ENCODE peak calls at places on chromosomes 4 and X, in ten cellular contexts. N, Z, Q, P, X, A, D, J, G and F are unnamed samples.

GRCh38 chr4:48543796-48544195 is 53.7 kb downstream of the ZAR1 start:
- DNase-seq in N (no peak), Z (no peak), Q (no peak), P (no peak), X (no peak), A (no peak), D (no peak), J (peak), G (no peak), F (no peak)

GRCh38 chr4:42329421-42329820 is 67.9 kb upstream of the SHISA3 start:
- DNase-seq in N (no peak), Z (no peak), Q (no peak), P (no peak), X (no peak), A (no peak), D (no peak), J (no peak), G (no peak), F (no peak)

GRCh38 chr4:100269446-100269845 is 79.2 kb upstream of the DDIT4L start:
- DNase-seq in N (no peak), Z (no peak), Q (no peak), P (no peak), X (no peak), A (no peak), D (no peak), J (no peak), G (no peak), F (no peak)

GRCh38 chr4:47711183-47711582 is 126.7 kb downstream of the CORIN start:
- DNase-seq in N (no peak), Z (no peak), Q (no peak), P (no peak), X (no peak), A (no peak), D (no peak), J (no peak), G (no peak), F (no peak)

GRCh38 chr4:82951196-82951595 is 50.7 kb downstream of the THAP9 start:
- DNase-seq in N (no peak), Z (no peak), Q (no peak), P (no peak), X (no peak), A (no peak), D (no peak), J (peak), G (no peak), F (no peak)

GRCh38 chr4:7634611-7635010 is 199.9 kb upstream of the PSAPL1 start:
- DNase-seq in N (no peak), Z (no peak), Q (no peak), P (no peak), X (no peak), A (no peak), D (no peak), J (no peak), G (no peak), F (no peak)

GRCh38 chrX:115911967-115912366 is 258.6 kb upstream of the AGTR2 start:
- DNase-seq in N (no peak), Z (no peak), Q (no peak), P (no peak), X (no peak), A (no peak), D (no peak), J (no peak), G (no peak), F (no peak)

GRCh38 chrX:15410430-15410829 is 26.2 kb upstream of the VEGFD start:
- DNase-seq in N (no peak), Z (no peak), Q (no peak), P (no peak), X (no peak), A (no peak), D (no peak), J (no peak), G (no peak), F (no peak)

GRCh38 chr4:67565284-67565683 is 6.8 kb downstream of the STAP1 start:
- DNase-seq in N (no peak), Z (no peak), Q (no peak), P (no peak), X (no peak), A (no peak), D (peak), J (peak), G (no peak), F (no peak)

GRCh38 chr4:48296330-48296729 is 26.7 kb upstream of the TEC start:
- DNase-seq in N (no peak), Z (no peak), Q (no peak), P (no peak), X (no peak), A (no peak), D (no peak), J (peak), G (no peak), F (peak)

GRCh38 chr4:56506110-56506705 is 617 bp downstream of the ARL9 start:
- DNase-seq in N (no peak), Z (no peak), Q (peak), P (no peak), X (no peak), A (peak), D (no peak), J (peak), G (no peak), F (peak)

GRCh38 chr4:77023920-77024319 is 51.9 kb downstream of the CCNI start:
- DNase-seq in N (no peak), Z (no peak), Q (no peak), P (no peak), X (no peak), A (no peak), D (no peak), J (no peak), G (no peak), F (no peak)

GRCh38 chr4:67109276-67109675 is 436.0 kb downstream of the CENPC start:
- DNase-seq in N (no peak), Z (no peak), Q (no peak), P (no peak), X (no peak), A (no peak), D (no peak), J (no peak), G (no peak), F (no peak)

GRCh38 chr4:109887071-109887470 is 25.6 kb upstream of the EGF start:
- DNase-seq in N (no peak), Z (no peak), Q (no peak), P (no peak), X (no peak), A (no peak), D (no peak), J (no peak), G (no peak), F (no peak)

GRCh38 chr4:85779165-85779564 is 304.2 kb downstream of the ARHGAP24 start:
- DNase-seq in N (no peak), Z (no peak), Q (no peak), P (no peak), X (no peak), A (no peak), D (peak), J (peak), G (no peak), F (no peak)

GRCh38 chr4:150534818-150535217 is 47.1 kb upstream of the MAB21L2 start:
- DNase-seq in N (no peak), Z (no peak), Q (no peak), P (no peak), X (no peak), A (no peak), D (no peak), J (no peak), G (no peak), F (no peak)

GRCh38 chr4:105710012-105710600 is 1.5 kb downstream of the GSTCD start:
- DNase-seq in N (no peak), Z (no peak), Q (no peak), P (no peak), X (no peak), A (no peak), D (no peak), J (no peak), G (no peak), F (no peak)

GRCh38 chrX:13167444-13168207 is 123.2 kb upstream of the FAM9C start:
- DNase-seq in N (no peak), Z (no peak), Q (no peak), P (no peak), X (no peak), A (peak), D (peak), J (peak), G (no peak), F (peak)

GRCh38 chr4:81032174-81032551 is 1.7 kb downstream of the BMP3 start:
- DNase-seq in N (no peak), Z (no peak), Q (no peak), P (no peak), X (no peak), A (peak), D (no peak), J (no peak), G (no peak), F (no peak)

GRCh38 chrX:69096963-69097362 is 68.3 kb downstream of the PJA1 start:
- DNase-seq in N (no peak), Z (no peak), Q (no peak), P (no peak), X (no peak), A (no peak), D (no peak), J (no peak), G (no peak), F (no peak)

GRCh38 chr4:112327950-112328349 is 30.8 kb downstream of the ALPK1 start:
- DNase-seq in N (no peak), Z (no peak), Q (peak), P (no peak), X (peak), A (peak), D (peak), J (peak), G (no peak), F (peak)

GRCh38 chr4:164614999-164615398 is 138.9 kb upstream of the SMIM31 start:
- DNase-seq in N (no peak), Z (no peak), Q (no peak), P (no peak), X (no peak), A (no peak), D (no peak), J (peak), G (no peak), F (no peak)

GRCh38 chrX:12988797-12989196 is 13.9 kb downstream of the TMSB4X start:
- DNase-seq in N (no peak), Z (no peak), Q (no peak), P (no peak), X (peak), A (no peak), D (peak), J (peak), G (no peak), F (no peak)

GRCh38 chrX:44415639-44416386 is 72.3 kb upstream of the EFHC2 start:
- DNase-seq in N (no peak), Z (no peak), Q (no peak), P (no peak), X (no peak), A (no peak), D (no peak), J (no peak), G (no peak), F (no peak)

GRCh38 chr4:90127706-90128345 is 632 bp downstream of the CCSER1 start:
- DNase-seq in N (peak), Z (peak), Q (peak), P (no peak), X (no peak), A (peak), D (no peak), J (peak), G (no peak), F (no peak)

GRCh38 chr4:79088991-79089705 is 149.9 kb upstream of the PAQR3 start:
- DNase-seq in N (no peak), Z (no peak), Q (no peak), P (no peak), X (no peak), A (peak), D (no peak), J (no peak), G (no peak), F (no peak)

GRCh38 chr4:10186228-10187214 is 69.9 kb upstream of the WDR1 start:
- DNase-seq in N (no peak), Z (no peak), Q (peak), P (no peak), X (no peak), A (no peak), D (peak), J (no peak), G (no peak), F (no peak)

GRCh38 chrX:20181563-20182329 is 40.1 kb upstream of the EIF1AX start:
- DNase-seq in N (no peak), Z (no peak), Q (no peak), P (no peak), X (no peak), A (no peak), D (no peak), J (no peak), G (no peak), F (no peak)

GRCh38 chrX:148609766-148610698 is 109.6 kb downstream of the AFF2 start:
- DNase-seq in N (no peak), Z (no peak), Q (peak), P (no peak), X (no peak), A (peak), D (no peak), J (peak), G (no peak), F (peak)

GRCh38 chr4:71229477-71230257 is 109.2 kb upstream of the SLC4A4 start:
- DNase-seq in N (no peak), Z (no peak), Q (peak), P (no peak), X (peak), A (peak), D (peak), J (peak), G (no peak), F (no peak)

GRCh38 chrX:44036336-44036735 is 63.1 kb upstream of the NDP start:
- DNase-seq in N (no peak), Z (no peak), Q (no peak), P (no peak), X (no peak), A (no peak), D (peak), J (peak), G (no peak), F (no peak)

GRCh38 chr4:80386281-80386886 is 50.9 kb downstream of the CFAP299 start:
- DNase-seq in N (no peak), Z (no peak), Q (no peak), P (no peak), X (no peak), A (no peak), D (no peak), J (no peak), G (no peak), F (no peak)

GRCh38 chrX:153353416-153353815 is 19.5 kb downstream of the ZNF275 start:
- DNase-seq in N (no peak), Z (no peak), Q (no peak), P (no peak), X (no peak), A (peak), D (no peak), J (no peak), G (no peak), F (no peak)

GRCh38 chr4:85932371-85933305 is 427.2 kb downstream of the MAPK10 start:
- DNase-seq in N (no peak), Z (no peak), Q (peak), P (no peak), X (no peak), A (peak), D (peak), J (peak), G (no peak), F (no peak)

GRCh38 chrX:96685205-96686099 is 810 bp downstream of the DIAPH2 start:
- DNase-seq in N (peak), Z (no peak), Q (peak), P (no peak), X (no peak), A (peak), D (peak), J (peak), G (no peak), F (peak)

GRCh38 chrX:476724-477075 is 90.0 kb upstream of the PPP2R3B start:
- DNase-seq in N (no peak), Z (no peak), Q (no peak), P (no peak), X (no peak), A (no peak), D (no peak), J (no peak), G (no peak), F (no peak)

GRCh38 chr4:54484361-54484760 is 173.4 kb upstream of the KIT start:
- DNase-seq in N (no peak), Z (no peak), Q (no peak), P (no peak), X (no peak), A (no peak), D (no peak), J (no peak), G (no peak), F (no peak)

GRCh38 chr4:84482564-84483563 is 16.2 kb downstream of the NKX6-1 start:
- DNase-seq in N (no peak), Z (no peak), Q (peak), P (no peak), X (no peak), A (peak), D (peak), J (no peak), G (no peak), F (peak)
- TF ChIP-seq CTCF in N (peak), Z (peak), Q (peak), P (no peak), X (no peak), A (peak), D (peak), J (peak), G (no peak), F (no peak)

DNA sequence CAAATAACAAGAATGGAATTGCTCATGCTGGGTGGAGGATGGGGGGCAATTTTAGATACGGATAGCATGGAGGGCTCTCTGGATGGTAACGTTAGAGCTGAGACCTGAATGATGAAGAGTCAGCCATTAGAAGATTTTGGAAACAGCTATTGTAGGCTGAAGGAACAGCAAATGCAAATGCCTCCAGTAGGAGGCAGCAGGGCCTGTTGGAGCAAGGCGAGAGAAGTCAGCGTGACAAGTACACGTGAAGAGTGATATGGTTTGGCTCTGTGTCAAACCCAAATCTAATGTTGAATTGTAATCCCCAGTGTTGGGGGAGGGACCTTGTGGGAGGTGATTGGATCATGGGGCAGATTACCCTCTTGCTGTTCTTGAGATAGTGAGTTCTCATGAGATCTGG is 59.3 kb upstream of the SOD3 start:
- DNase-seq in N (no peak), Z (no peak), Q (no peak), P (no peak), X (peak), A (peak), D (no peak), J (no peak), G (no peak), F (no peak)
- TF ChIP-seq CTCF in N (peak), Z (peak), Q (peak), P (no peak), X (peak), A (peak), D (peak), J (peak), G (no peak), F (no peak)

DNA sequence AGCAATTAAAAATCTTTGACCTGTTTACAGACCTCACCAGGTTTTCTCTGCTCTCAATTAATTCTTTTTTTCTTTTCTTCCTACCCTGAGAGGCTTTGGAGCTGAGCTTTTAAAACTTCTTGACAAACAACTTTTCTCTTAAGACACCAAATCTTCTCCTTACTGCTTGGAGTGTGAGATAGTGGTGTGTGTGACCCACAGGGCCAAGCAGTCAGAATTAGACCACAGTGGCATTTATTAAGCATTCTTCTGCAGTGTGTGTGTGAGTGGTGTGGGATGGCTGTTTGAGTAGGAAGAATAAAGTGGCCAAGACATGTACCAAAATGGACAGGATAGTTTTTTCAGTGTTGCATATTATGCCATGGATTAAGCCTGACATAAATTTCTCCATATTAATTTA is 665.1 kb downstream of the RAPGEF2 start:
- DNase-seq in N (no peak), Z (no peak), Q (no peak), P (no peak), X (no peak), A (no peak), D (no peak), J (peak), G (no peak), F (no peak)
- TF ChIP-seq CTCF in N (no peak), Z (no peak), Q (no peak), P (no peak), X (no peak), A (no peak), D (no peak), J (no peak), G (no peak), F (no peak)

GRCh38 chrX:63050225-63050624 is 300.9 kb downstream of the SPIN4 start:
- DNase-seq in N (no peak), Z (no peak), Q (no peak), P (no peak), X (peak), A (no peak), D (no peak), J (no peak), G (no peak), F (no peak)
- TF ChIP-seq CTCF in N (no peak), Z (peak), Q (no peak), P (no peak), X (no peak), A (no peak), D (no peak), J (no peak), G (no peak), F (no peak)

GRCh38 chr4:182251116-182251515 is 7.9 kb downstream of the TENM3 start:
- DNase-seq in N (no peak), Z (no peak), Q (no peak), P (peak), X (no peak), A (no peak), D (no peak), J (no peak), G (no peak), F (no peak)

GRCh38 chr4:182258441-182259031 is 15.3 kb downstream of the TENM3 start:
- DNase-seq in N (no peak), Z (no peak), Q (no peak), P (no peak), X (no peak), A (no peak), D (no peak), J (no peak), G (no peak), F (no peak)

GRCh38 chr4:182257503-182257902 is 14.3 kb downstream of the TENM3 start:
- DNase-seq in N (no peak), Z (no peak), Q (no peak), P (no peak), X (no peak), A (peak), D (no peak), J (no peak), G (no peak), F (no peak)

GRCh38 chr4:182254381-182254780 is 11.2 kb downstream of the TENM3 start:
- DNase-seq in N (no peak), Z (no peak), Q (no peak), P (no peak), X (no peak), A (no peak), D (no peak), J (no peak), G (no peak), F (no peak)

DNA sequence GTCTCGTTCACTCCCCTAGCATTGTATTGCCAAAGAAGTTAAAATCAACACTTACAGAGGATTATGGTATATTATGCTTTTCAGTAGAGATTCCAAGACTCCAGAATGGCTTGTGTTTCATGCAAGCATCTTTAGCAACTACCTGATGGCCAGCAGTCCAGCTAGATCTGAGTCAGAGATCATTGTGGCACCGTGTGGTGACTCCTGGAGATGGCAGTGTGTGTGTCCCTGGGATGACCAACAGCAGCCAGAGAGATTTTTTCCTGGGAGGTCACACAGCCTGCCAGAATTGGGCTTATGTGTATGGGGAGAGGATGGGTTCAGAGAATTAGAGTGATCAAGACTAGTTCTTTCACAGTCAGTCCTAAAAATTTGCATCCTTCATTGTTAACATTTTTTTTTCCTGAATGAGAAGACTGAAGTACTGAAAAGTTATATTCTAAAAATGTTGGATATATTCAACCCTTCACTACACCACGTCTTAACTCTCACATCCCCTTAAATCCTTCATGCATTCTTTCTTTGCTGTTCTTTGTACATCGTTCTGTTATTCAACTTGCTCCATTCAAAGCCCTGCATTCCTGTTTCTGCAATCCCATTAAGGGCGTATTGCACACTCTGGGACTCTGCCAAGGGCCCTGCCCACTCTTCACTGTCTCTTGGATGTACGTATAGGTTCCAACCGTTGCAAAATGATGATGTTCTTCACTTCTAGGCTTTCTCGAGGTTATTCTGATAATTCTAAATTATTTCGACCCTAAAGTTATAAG is 12.4 kb downstream of the TENM3 start:
- DNase-seq in N (no peak), Z (no peak), Q (no peak), P (no peak), X (no peak), A (peak), D (no peak), J (no peak), G (no peak), F (no peak)
- TF ChIP-seq CTCF in N (no peak), Z (no peak), Q (no peak), P (no peak), X (no peak), A (no peak), D (no peak), J (no peak), G (no peak), F (no peak)